ENCODE peak calls at places on chromosomes 5 and 9, in five cellular contexts. D is ascending aorta; Q is psoas muscle; T is naive thymus-derived CD4-positive, alpha-beta T cell; N is left ventricle myocardium inferior. Z is an unnamed sample.

GRCh38 chr9:21615018-21615417 is 132.9 kb upstream of the IFNE start:
- DNase-seq in Q (no peak), D (no peak), N (no peak), T (no peak), Z (no peak)

GRCh38 chr5:32326216-32326772 is 13.6 kb upstream of the MTMR12 start:
- DNase-seq in Q (no peak), N (no peak), D (no peak), T (no peak), Z (no peak)

GRCh38 chr9:81476808-81477207 is 212.5 kb downstream of the TLE1 start:
- DNase-seq in T (no peak), D (no peak), Q (no peak), N (no peak), Z (no peak)

GRCh38 chr5:5522336-5522735 is 99.9 kb downstream of the ICE1 start:
- DNase-seq in Q (no peak), D (no peak), N (no peak), T (no peak), Z (no peak)

GRCh38 chr5:43631182-43631910 is 28.4 kb downstream of the NNT start:
- DNase-seq in D (no peak), Q (peak), N (peak), T (peak), Z (no peak)

GRCh38 chr9:135371535-135371934 is 108.0 kb upstream of the PPP1R26 start:
- DNase-seq in D (no peak), N (no peak), Q (no peak), T (no peak), Z (no peak)

GRCh38 chr9:93672622-93673270 is 96.4 kb downstream of the PHF2 start:
- DNase-seq in Q (peak), D (peak), T (no peak), N (peak), Z (peak)

GRCh38 chr9:96161819-96162218 is 140.2 kb downstream of the HSD17B3 start:
- DNase-seq in T (no peak), N (no peak), D (no peak), Q (no peak), Z (no peak)

DNA sequence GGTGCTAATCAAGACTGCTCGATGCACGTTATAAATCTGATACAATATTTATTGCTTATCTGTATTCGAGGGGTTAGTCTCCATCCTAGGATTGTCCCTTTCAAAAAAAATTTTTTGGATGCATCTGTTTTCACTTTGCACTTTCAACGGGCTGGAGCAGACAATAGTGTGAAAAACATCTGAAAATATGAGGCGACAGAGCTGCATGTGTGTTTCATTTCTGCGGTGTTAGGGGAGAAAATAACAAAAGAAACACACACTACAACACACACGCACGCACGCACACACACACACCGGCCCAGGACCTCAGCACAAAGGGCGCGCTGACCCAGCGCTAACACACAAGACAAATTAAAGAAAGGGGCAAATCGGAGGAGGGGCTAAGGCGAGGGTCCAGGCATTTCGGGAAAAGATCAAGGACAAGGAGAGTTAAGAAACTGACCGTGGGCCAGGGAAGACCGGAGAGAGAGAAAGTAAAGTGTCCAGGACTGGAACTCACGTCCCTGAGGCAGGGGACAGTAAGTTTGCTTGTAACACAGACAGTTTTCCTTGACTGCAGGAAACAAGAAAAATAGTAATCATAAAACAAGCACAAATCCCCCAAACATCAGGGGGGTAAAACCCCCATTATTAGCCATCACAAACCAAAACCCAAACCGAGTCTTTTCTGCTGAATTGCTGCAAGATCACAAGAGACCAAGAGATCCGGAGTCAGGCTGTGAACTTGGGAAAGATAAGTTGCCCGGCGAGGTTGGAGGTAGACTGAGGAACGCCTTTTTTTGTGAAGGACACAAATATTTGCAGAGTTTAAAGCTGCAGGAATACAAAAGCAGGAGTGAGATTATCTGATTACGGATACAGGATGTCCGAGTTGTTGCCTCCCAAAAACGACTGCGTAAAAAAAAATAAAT is 302.1 kb downstream of the PARP8 start:
- DNase-seq in Q (no peak), T (no peak), N (no peak), D (no peak), Z (no peak)
- H3K4me3 ChIP-seq in Q (peak), T (no peak), N (peak), D (peak), Z (peak)

GRCh38 chr5:139636207-139636792 is 11.8 kb upstream of the CXXC5 start:
- DNase-seq in Q (no peak), T (peak), D (no peak), N (no peak), Z (no peak)
- H3K27ac ChIP-seq in Q (peak), T (no peak), D (peak), N (peak), Z (peak)

GRCh38 chr5:148403344-148403743 is 19.6 kb downstream of the FBXO38 start:
- DNase-seq in N (no peak), Q (no peak), D (no peak), T (no peak), Z (no peak)
- H3K4me3 ChIP-seq in N (no peak), Q (no peak), D (no peak), T (no peak), Z (no peak)

GRCh38 chr5:15261279-15261668 is 238.7 kb upstream of the FBXL7 start:
- DNase-seq in N (no peak), Q (no peak), D (no peak), T (no peak), Z (no peak)
- H3K27ac ChIP-seq in N (peak), Q (no peak), D (peak), T (no peak), Z (peak)

DNA sequence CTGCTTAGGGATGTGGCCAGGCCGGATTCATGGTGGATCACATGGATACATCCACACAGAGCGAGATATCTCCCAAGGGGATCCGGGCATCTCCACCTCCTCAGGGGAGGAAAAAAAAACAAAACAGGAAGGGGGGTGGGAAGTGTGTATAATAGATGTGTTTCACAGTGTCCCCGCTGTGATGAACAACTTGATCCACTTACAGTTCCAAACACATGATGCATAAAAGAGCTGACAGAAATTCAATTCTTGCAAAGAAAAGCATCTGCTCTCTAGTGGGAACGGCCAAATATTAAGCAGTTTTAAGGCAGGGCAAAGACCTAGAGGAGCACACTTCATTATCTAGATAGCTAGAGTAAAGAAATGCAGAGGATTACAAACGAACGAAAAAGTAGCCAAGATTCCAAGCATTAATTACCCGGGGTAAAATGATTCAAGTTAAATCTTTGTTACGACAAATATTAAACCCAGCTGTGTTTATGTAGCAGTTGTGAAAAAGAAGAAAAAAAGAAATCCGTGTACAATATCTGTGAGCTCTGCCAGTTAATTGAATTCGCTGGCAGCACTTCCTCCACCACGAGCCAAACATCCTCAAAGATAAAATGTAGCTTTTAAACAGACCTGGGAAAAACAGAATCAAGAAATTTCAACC is 212.8 kb downstream of the CRB2 start:
- DNase-seq in D (no peak), Q (no peak), N (peak), T (no peak), Z (no peak)
- H3K4me3 ChIP-seq in D (no peak), Q (no peak), N (peak), T (no peak), Z (no peak)

GRCh38 chr9:76818271-76818670 is 54.0 kb downstream of the PCA3 start:
- DNase-seq in N (peak), Q (no peak), D (peak), T (no peak), Z (no peak)
- H3K27ac ChIP-seq in N (no peak), Q (no peak), D (peak), T (no peak), Z (peak)

DNA sequence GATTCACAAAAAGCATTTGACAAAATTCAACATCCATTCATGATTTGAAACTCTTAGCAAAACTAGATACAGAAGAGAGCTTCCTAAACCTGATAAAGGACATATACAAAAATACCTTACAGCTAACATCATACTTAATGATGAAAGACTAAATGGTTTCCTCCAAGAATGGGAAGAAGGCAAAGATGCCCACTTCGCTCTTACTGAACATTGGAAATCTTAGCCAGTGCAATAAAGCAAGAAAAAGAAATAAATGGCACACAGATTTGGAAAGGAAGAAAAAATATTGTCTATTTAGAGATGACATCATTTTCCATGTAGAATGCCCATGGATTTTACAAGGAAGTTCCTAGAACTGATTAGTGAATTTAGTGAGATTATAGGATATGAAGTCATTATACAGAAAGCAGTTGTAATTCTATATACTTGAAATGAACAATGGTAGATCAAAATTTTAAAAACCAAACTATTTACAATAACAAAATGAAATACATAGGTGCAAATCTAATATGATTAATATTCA is 64.4 kb downstream of the NAA35 start:
- DNase-seq in N (no peak), T (no peak), Q (no peak), D (no peak), Z (no peak)
- H3K4me3 ChIP-seq in N (no peak), T (no peak), Q (no peak), D (no peak), Z (no peak)

Z was measured in suprapubic skin.